ENCODE peak calls at places on chromosome 4, in nine cellular contexts. H is uterus, T is tibial nerve, P is heart left ventricle, K is right lobe of liver, O is Peyer's patch, G is ovary, L is A549, M is IMR-90. N is an unnamed sample.

GRCh38 chr4:151670843-151671242 is 90.0 kb downstream of the GATB start:
- DNase-seq in H (no peak), T (no peak), P (no peak), K (no peak), O (no peak), G (no peak), L (no peak), M (no peak), N (no peak)

GRCh38 chr4:156898373-156899117 is 73.1 kb downstream of the PDGFC start:
- DNase-seq in H (no peak), T (no peak), P (no peak), K (no peak), O (no peak), G (no peak), L (no peak), M (peak), N (no peak)

GRCh38 chr4:156547439-156547838 is 424.2 kb downstream of the PDGFC start:
- DNase-seq in H (peak), T (no peak), P (no peak), K (no peak), O (no peak), G (no peak), L (no peak), M (peak), N (peak)

GRCh38 chr4:182549386-182549785 is 306.2 kb downstream of the TENM3 start:
- DNase-seq in H (no peak), T (no peak), P (no peak), K (no peak), O (no peak), G (no peak), L (no peak), M (no peak), N (no peak)

GRCh38 chr4:17597517-17597916 is 16.9 kb upstream of the MED28 start:
- DNase-seq in H (no peak), T (no peak), P (no peak), K (no peak), O (no peak), G (no peak), L (no peak), M (peak), N (peak)

GRCh38 chr4:55635760-55636621 is at the start of gene NMU:
- DNase-seq in H (no peak), T (no peak), P (peak), K (peak), O (no peak), G (peak), L (no peak), M (no peak), N (peak)

GRCh38 chr4:8710416-8710815 is 117.9 kb downstream of the CPZ start:
- DNase-seq in H (peak), T (no peak), P (no peak), K (peak), O (no peak), G (no peak), L (no peak), M (no peak), N (peak)

GRCh38 chr4:76705497-76705896 is 192.4 kb downstream of the SOWAHB start:
- DNase-seq in H (no peak), T (no peak), P (no peak), K (no peak), O (no peak), G (no peak), L (no peak), M (peak), N (no peak)

GRCh38 chr4:27381806-27382205 is 521.2 kb downstream of the STIM2 start:
- DNase-seq in H (no peak), T (no peak), P (no peak), K (no peak), O (no peak), G (no peak), L (no peak), M (no peak), N (no peak)

GRCh38 chr4:1492636-1493539 is 86.6 kb upstream of the NKX1-1 start:
- DNase-seq in H (no peak), T (no peak), P (peak), K (peak), O (no peak), G (no peak), L (no peak), M (no peak), N (peak)

GRCh38 chr4:8516061-8516573 is 64.1 kb upstream of the GPR78 start:
- DNase-seq in H (no peak), T (no peak), P (no peak), K (no peak), O (no peak), G (no peak), L (no peak), M (no peak), N (no peak)

GRCh38 chr4:78784255-78784654 is 8.1 kb downstream of the BMP2K start:
- DNase-seq in H (no peak), T (no peak), P (no peak), K (no peak), O (no peak), G (no peak), L (no peak), M (peak), N (no peak)

GRCh38 chr4:106347167-106347566 is 21.4 kb downstream of the GIMD1 start:
- DNase-seq in H (no peak), T (no peak), P (no peak), K (no peak), O (no peak), G (no peak), L (no peak), M (no peak), N (no peak)

GRCh38 chr4:6352031-6352763 is 82.5 kb downstream of the WFS1 start:
- DNase-seq in H (no peak), T (no peak), P (no peak), K (no peak), O (no peak), G (no peak), L (no peak), M (no peak), N (no peak)

GRCh38 chr4:183129675-183130074 is 30.6 kb downstream of the WWC2 start:
- DNase-seq in H (no peak), T (no peak), P (no peak), K (no peak), O (no peak), G (no peak), L (no peak), M (no peak), N (no peak)

GRCh38 chr4:164383187-164384181 is 370.4 kb upstream of the SMIM31 start:
- DNase-seq in H (peak), T (peak), P (no peak), K (peak), O (no peak), G (peak), L (no peak), M (peak), N (peak)

GRCh38 chr4:67581208-67581857 is 22.8 kb downstream of the STAP1 start:
- DNase-seq in H (no peak), T (no peak), P (no peak), K (no peak), O (no peak), G (no peak), L (no peak), M (no peak), N (no peak)

GRCh38 chr4:56289934-56290333 is 97.4 kb downstream of the AASDH start:
- DNase-seq in H (no peak), T (no peak), P (no peak), K (no peak), O (no peak), G (no peak), L (no peak), M (no peak), N (no peak)

GRCh38 chr4:169089004-169089403 is 78.9 kb upstream of the CBR4 start:
- DNase-seq in H (no peak), T (no peak), P (no peak), K (no peak), O (no peak), G (no peak), L (no peak), M (no peak), N (no peak)

GRCh38 chr4:153083447-153083921 is 120.8 kb upstream of the TRIM2 start:
- DNase-seq in H (peak), T (peak), P (no peak), K (peak), O (peak), G (peak), L (peak), M (peak), N (peak)

GRCh38 chr4:8351931-8352367 is 82.4 kb downstream of the HTRA3 start:
- DNase-seq in H (peak), T (peak), P (no peak), K (no peak), O (no peak), G (peak), L (no peak), M (peak), N (no peak)

GRCh38 chr4:121217385-121217784 is 53.3 kb upstream of the TNIP3 start:
- DNase-seq in H (no peak), T (no peak), P (no peak), K (no peak), O (no peak), G (no peak), L (no peak), M (peak), N (no peak)

GRCh38 chr4:147355849-147356248 is 125.0 kb upstream of the EDNRA start:
- DNase-seq in H (no peak), T (no peak), P (no peak), K (no peak), O (no peak), G (no peak), L (no peak), M (peak), N (no peak)

GRCh38 chr4:185203380-185204237 is at the start of gene CFAP97:
- DNase-seq in H (peak), T (peak), P (peak), K (peak), O (peak), G (peak), L (peak), M (peak), N (peak)

GRCh38 chr4:94833394-94833793 is 75.6 kb downstream of the BMPR1B start:
- DNase-seq in H (no peak), T (no peak), P (no peak), K (no peak), O (no peak), G (no peak), L (no peak), M (peak), N (no peak)

GRCh38 chr4:73952352-73952751 is 29.5 kb downstream of the PF4 start:
- DNase-seq in H (no peak), T (no peak), P (no peak), K (no peak), O (no peak), G (no peak), L (no peak), M (no peak), N (no peak)

GRCh38 chr4:117093581-117093980 is 8.2 kb upstream of the TRAM1L1 start:
- DNase-seq in H (no peak), T (no peak), P (no peak), K (no peak), O (no peak), G (no peak), L (no peak), M (peak), N (no peak)

GRCh38 chr4:46274717-46275116 is 115.2 kb downstream of the GABRA2 start:
- DNase-seq in H (no peak), T (no peak), P (no peak), K (no peak), O (no peak), G (no peak), L (no peak), M (no peak), N (no peak)

GRCh38 chr4:184795214-184795844 is 30.4 kb downstream of the ACSL1 start:
- DNase-seq in H (no peak), T (no peak), P (no peak), K (no peak), O (no peak), G (no peak), L (no peak), M (no peak), N (no peak)

GRCh38 chr4:78694457-78694787 is 81.7 kb upstream of the BMP2K start:
- DNase-seq in H (no peak), T (no peak), P (no peak), K (no peak), O (no peak), G (no peak), L (no peak), M (no peak), N (no peak)

GRCh38 chr4:54527532-54527931 is 130.2 kb upstream of the KIT start:
- DNase-seq in H (no peak), T (no peak), P (no peak), K (no peak), O (no peak), G (no peak), L (no peak), M (no peak), N (no peak)

GRCh38 chr4:111778543-111778942 is 366.7 kb upstream of the FAM241A start:
- DNase-seq in H (no peak), T (no peak), P (no peak), K (no peak), O (no peak), G (no peak), L (no peak), M (no peak), N (no peak)

GRCh38 chr4:836003-836511 is 10.1 kb upstream of the CPLX1 start:
- DNase-seq in H (no peak), T (no peak), P (no peak), K (peak), O (no peak), G (no peak), L (no peak), M (no peak), N (peak)

GRCh38 chr4:16685536-16685935 is 212.9 kb downstream of the LDB2 start:
- DNase-seq in H (no peak), T (no peak), P (no peak), K (no peak), O (no peak), G (no peak), L (no peak), M (peak), N (no peak)

GRCh38 chr4:17103231-17103630 is 204.8 kb upstream of the LDB2 start:
- DNase-seq in H (no peak), T (no peak), P (no peak), K (no peak), O (no peak), G (no peak), L (no peak), M (peak), N (no peak)

GRCh38 chr4:1195894-1196401 is 23.6 kb upstream of the SPON2 start:
- DNase-seq in H (no peak), T (no peak), P (no peak), K (no peak), O (peak), G (peak), L (no peak), M (no peak), N (peak)

GRCh38 chr4:2251795-2252529 is 9.9 kb downstream of the MXD4 start:
- DNase-seq in H (no peak), T (peak), P (no peak), K (peak), O (peak), G (peak), L (no peak), M (no peak), N (peak)

GRCh38 chr4:70575964-70576363 is 16.1 kb upstream of the AMBN start:
- DNase-seq in H (no peak), T (no peak), P (no peak), K (no peak), O (no peak), G (no peak), L (no peak), M (no peak), N (no peak)
- H3K27ac ChIP-seq in H (no peak), T (no peak), P (no peak), K (no peak), O (no peak), G (no peak), L (no peak), M (no peak), N (no peak)

GRCh38 chr4:159015862-159016261 is 87.0 kb upstream of the RAPGEF2 start:
- DNase-seq in H (no peak), T (no peak), P (no peak), K (no peak), O (no peak), G (no peak), L (no peak), M (peak), N (no peak)

GRCh38 chr4:159013692-159014091 is 89.2 kb upstream of the RAPGEF2 start:
- DNase-seq in H (no peak), T (no peak), P (no peak), K (no peak), O (no peak), G (no peak), L (no peak), M (no peak), N (no peak)

GRCh38 chr4:159016527-159017137 is 86.2 kb upstream of the RAPGEF2 start:
- DNase-seq in H (no peak), T (no peak), P (no peak), K (peak), O (no peak), G (peak), L (no peak), M (peak), N (no peak)

GRCh38 chr4:159012381-159012780 is 90.5 kb upstream of the RAPGEF2 start:
- DNase-seq in H (no peak), T (no peak), P (no peak), K (no peak), O (no peak), G (no peak), L (no peak), M (peak), N (no peak)

DNA sequence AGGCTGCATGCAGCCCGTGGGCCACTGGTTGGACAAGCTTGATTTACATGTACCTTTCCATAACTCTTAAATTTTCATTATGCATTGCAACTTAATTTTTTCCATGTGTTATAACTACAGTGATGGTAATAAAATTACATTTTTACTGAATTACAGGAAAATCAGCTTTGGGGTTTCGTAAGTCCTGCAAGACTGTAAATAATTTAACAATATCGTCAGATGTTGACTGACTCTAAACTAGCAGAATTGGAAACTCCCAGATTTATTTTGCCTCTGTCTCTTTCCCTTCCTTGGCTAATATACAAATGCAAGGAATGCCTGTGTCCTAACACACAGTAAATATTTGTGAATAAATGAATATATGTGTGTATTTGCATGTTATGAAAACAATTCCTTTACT is 88.0 kb upstream of the RAPGEF2 start:
- DNase-seq in H (no peak), T (no peak), P (no peak), K (no peak), O (no peak), G (no peak), L (no peak), M (no peak), N (no peak)
- H3K4me3 ChIP-seq in H (no peak), T (no peak), P (no peak), K (no peak), O (no peak), G (no peak), L (no peak), M (no peak), N (no peak)

GRCh38 chr4:158171456-158171790 is 1.4 kb downstream of the GASK1B start:
- DNase-seq in H (no peak), T (no peak), P (no peak), K (no peak), O (no peak), G (no peak), L (no peak), M (no peak), N (no peak)
- TF ChIP-seq POLR2A in H (no peak), T (no peak), P (no peak), K (no peak), O (no peak), G (no peak), L (no peak), M (no peak), N (no peak)

DNA sequence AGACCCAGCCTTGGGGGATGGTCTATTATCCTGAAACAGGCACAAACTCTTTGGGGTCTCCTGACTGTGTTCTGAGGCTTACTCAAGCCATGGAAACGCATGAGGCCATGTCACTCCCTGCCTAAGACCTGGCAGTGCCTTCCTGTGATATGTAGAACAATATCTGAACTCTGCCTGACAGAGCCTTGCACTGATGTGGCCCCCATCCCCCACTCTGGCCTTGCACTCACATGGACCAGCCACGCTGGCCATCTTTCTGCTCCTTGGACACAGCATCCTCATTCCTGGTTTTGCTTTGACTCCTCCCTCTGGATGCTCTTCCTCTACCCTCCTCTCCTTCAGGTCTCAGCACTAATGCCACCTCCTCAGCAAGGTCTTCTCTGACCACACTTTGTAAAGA is 100.2 kb downstream of the SCD5 start:
- DNase-seq in H (no peak), T (no peak), P (no peak), K (no peak), O (no peak), G (no peak), L (no peak), M (no peak), N (no peak)
- H3K27ac ChIP-seq in H (no peak), T (no peak), P (no peak), K (no peak), O (no peak), G (no peak), L (no peak), M (no peak), N (no peak)

N was measured in body of pancreas.